ENCODE peak calls at places on chromosome 16, in ten cellular contexts. M is stomach, X is tibial nerve, R is psoas muscle, Y is endodermal cell, I is astrocyte of the spinal cord, H is prostate gland, N is esophagus squamous epithelium, D is fibroblast of lung, K is coronary artery. A is an unnamed sample.

GRCh38 chr16:2370725-2371124 is 30.2 kb upstream of the ABCA3 start:
- DNase-seq in M (no peak), X (no peak), R (no peak), Y (no peak), I (no peak), H (no peak), N (no peak), D (no peak), K (no peak), A (no peak)

GRCh38 chr16:50568187-50568830 is 20.1 kb downstream of the NKD1 start:
- DNase-seq in M (no peak), X (no peak), R (no peak), Y (no peak), I (no peak), H (no peak), N (no peak), D (no peak), K (no peak), A (no peak)

GRCh38 chr16:1530883-1531637 is 2.4 kb upstream of the TMEM204 start:
- DNase-seq in M (no peak), X (peak; percentile 52), R (peak; percentile 82), Y (no peak), I (no peak), H (peak; percentile 21), N (no peak), D (no peak), K (no peak), A (peak; percentile 75)

GRCh38 chr16:79418588-79418987 is 181.9 kb downstream of the MAF start:
- DNase-seq in M (no peak), X (no peak), R (no peak), Y (no peak), I (no peak), H (no peak), N (no peak), D (no peak), K (no peak), A (no peak)

GRCh38 chr16:67404740-67405226 is 11.5 kb upstream of the TPPP3 start:
- DNase-seq in M (peak; percentile 88), X (no peak), R (no peak), Y (no peak), I (no peak), H (peak; percentile 99), N (no peak), D (no peak), K (no peak), A (no peak)

GRCh38 chr16:74736531-74737157 is 36.0 kb upstream of the MLKL start:
- DNase-seq in M (no peak), X (no peak), R (no peak), Y (peak; percentile 54), I (no peak), H (no peak), N (no peak), D (no peak), K (no peak), A (no peak)

GRCh38 chr16:71635632-71636031 is 9.6 kb downstream of the MARVELD3 start:
- DNase-seq in M (no peak), X (no peak), R (no peak), Y (no peak), I (no peak), H (no peak), N (no peak), D (no peak), K (no peak), A (no peak)

GRCh38 chr16:85819245-85819644 is 19.8 kb downstream of the COX4I1 start:
- DNase-seq in M (peak; percentile 91), X (peak; percentile 71), R (peak; percentile 77), Y (peak; percentile 98), I (peak; percentile 70), H (peak; percentile 71), N (no peak), D (peak; percentile 56), K (no peak), A (peak; percentile 84)

GRCh38 chr16:23694707-23695373 is 16.2 kb downstream of the PLK1 start:
- DNase-seq in M (no peak), X (no peak), R (no peak), Y (peak; percentile 95), I (peak; percentile 52), H (no peak), N (no peak), D (peak; percentile 68), K (no peak), A (peak; percentile 37)

GRCh38 chr16:7025616-7026190 is 306.9 kb upstream of the RBFOX1 start:
- DNase-seq in M (peak; percentile 46), X (peak; percentile 20), R (peak; percentile 56), Y (peak; percentile 96), I (no peak), H (peak; percentile 6), N (no peak), D (no peak), K (no peak), A (no peak)

DNA sequence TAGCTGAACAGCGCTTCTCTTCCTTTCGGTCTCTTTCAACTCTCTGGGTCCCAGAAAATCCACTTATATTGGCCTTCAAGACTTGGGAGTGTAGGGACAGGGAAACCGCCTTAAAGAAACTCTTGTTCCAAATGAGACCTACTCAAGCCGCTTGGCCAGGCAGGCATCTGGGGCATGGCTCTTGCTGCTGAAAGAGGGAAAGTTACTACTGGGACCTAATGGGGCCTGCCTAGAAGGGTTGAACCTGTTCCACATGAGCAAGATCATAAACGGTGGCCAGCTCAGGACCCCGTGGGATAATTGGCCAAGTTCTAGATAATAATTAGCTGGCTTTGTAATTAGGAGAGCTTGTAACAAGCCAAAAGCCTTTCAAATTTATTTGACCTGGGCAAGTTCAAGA is 13.2 kb downstream of the CDH1 start:
- DNase-seq in M (no peak), X (no peak), R (no peak), Y (no peak), I (no peak), H (no peak), N (no peak), D (no peak), K (no peak), A (no peak)
- H3K4me3 ChIP-seq in M (no peak overlapping the region), X (no peak overlapping the region), R (no peak overlapping the region), Y (no peak overlapping the region), I (no peak overlapping the region), H (no peak overlapping the region), N (no peak overlapping the region), D (no peak overlapping the region), K (no peak overlapping the region), A (no peak overlapping the region)

DNA sequence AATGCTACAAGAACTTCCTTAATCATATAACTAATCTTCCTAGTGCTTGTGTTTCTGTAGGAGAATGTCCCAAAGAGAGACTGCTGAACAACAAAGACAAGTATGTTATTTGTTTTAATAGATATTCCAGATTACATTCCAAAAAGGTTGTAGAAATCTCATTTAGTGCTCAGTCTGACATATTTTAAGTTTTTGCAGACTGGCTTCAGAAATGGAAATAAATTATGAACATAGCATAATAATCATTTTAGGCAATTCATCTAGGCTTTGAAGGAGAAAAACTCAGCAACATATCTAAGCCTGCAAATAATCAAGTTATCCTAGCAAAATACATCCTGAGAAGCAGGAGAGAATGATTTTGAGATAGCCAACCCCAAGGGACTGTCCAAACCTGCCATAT is 171.6 kb upstream of the CDH5 start:
- DNase-seq in M (no peak), X (no peak), R (no peak), Y (peak; percentile 8), I (no peak), H (no peak), N (no peak), D (no peak), K (no peak), A (no peak)
- TF ChIP-seq CTCF in M (no peak), X (no peak), R (no peak), Y (no peak), I (no peak), H (no peak), N (no peak), D (no peak), K (no peak), A (no peak)

DNA sequence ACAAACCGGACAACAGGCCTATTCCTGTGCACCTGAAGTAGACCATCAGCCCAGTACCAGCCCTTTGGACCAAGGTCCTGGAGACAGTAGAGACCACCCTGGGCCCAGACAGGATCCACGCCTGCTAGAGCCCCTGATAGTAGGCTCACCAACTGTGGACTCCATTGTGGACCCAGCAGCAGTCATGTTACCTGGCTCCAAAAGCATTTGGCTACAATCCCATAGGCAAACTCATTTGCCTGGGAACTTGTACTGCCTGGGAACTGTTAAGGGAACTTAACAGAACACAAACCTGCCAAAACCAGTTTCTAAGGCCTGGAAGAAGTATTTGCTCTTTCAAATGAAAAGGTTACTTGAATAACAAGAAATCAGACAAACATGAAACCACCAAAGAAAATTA is 10.0 kb upstream of the ACSM1 start:
- DNase-seq in M (peak; percentile 62), X (no peak), R (no peak), Y (no peak), I (no peak), H (peak; percentile 79), N (no peak), D (no peak), K (no peak), A (no peak)
- H3K4me3 ChIP-seq in M (no peak overlapping the region), X (no peak overlapping the region), R (no peak overlapping the region), Y (no peak overlapping the region), I (no peak overlapping the region), H (no peak overlapping the region), N (no peak overlapping the region), D (no peak overlapping the region), K (no peak overlapping the region), A (no peak overlapping the region)

DNA sequence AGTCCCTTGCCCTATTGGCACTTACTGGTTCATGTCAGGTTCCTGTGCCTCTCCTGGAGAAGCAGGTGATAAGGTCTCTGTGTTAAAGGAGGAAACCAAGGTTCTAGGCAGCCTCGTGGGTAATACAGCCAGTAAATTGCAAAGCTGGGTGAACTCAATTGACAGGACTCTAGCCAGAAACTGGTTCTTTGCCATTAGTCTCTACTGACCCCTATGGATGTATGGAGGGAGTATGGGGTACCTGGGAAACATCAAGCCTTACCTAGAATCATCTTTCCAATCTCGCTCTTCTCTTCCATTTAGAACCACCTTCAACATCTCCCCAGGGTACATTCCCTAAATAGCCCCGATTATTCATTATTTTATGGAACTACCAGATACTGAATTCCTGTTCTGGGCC is 169.3 kb downstream of the CDH13 start:
- DNase-seq in M (no peak), X (no peak), R (no peak), Y (no peak), I (no peak), H (no peak), N (no peak), D (no peak), K (no peak), A (no peak)
- TF ChIP-seq CTCF in M (no peak), X (no peak), R (no peak), Y (peak; percentile 76), I (no peak), H (no peak), N (peak; percentile 9), D (no peak), K (no peak), A (no peak)

DNA sequence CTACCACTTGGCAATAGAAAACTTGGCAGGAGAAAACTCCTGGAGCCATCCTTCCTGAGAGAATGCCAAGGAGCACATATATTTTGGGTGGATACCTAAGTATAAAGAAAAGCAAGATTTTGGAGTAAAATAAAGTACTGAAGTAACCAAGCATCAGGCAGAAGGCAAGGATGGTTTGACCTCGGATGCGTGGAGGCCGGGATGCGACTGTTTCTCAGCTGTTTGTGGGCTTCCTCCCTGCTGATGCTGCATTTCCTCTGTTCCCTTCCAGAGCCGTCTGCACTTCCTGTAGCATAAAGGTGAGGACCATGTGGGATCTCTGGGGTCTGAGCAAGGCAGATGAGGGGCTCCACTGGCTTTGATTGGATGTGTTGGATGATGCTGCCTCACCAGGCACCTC is 5.5 kb upstream of the TCF25 start:
- DNase-seq in M (no peak), X (no peak), R (no peak), Y (no peak), I (no peak), H (no peak), N (no peak), D (no peak), K (no peak), A (no peak)
- H3K4me3 ChIP-seq in M (no peak overlapping the region), X (no peak overlapping the region), R (no peak overlapping the region), Y (peak overlapping the region; percentile 60), I (no peak overlapping the region), H (no peak overlapping the region), N (no peak overlapping the region), D (no peak overlapping the region), K (no peak overlapping the region), A (no peak overlapping the region)

GRCh38 chr16:78235168-78235800 is 135.8 kb downstream of the WWOX start:
- DNase-seq in M (peak; percentile 78), X (peak; percentile 41), R (peak; percentile 51), Y (peak; percentile 95), I (peak; percentile 70), H (peak; percentile 68), N (no peak), D (peak; percentile 47), K (peak; percentile 70), A (peak; percentile 58)
- TF ChIP-seq CTCF in M (peak; percentile 93), X (peak; percentile 71), R (peak; percentile 71), Y (peak; percentile 93), I (peak; percentile 97), H (peak; percentile 90), N (peak; percentile 88), D (peak; percentile 99), K (peak; percentile 93), A (peak; percentile 83)